ENCODE peak calls at places on chromosome 5, in four cellular contexts. G, Y, M and R are unnamed samples.

GRCh38 chr5:64003966-64004365 is 41.7 kb upstream of the HTR1A start:
- DNase-seq in G (no peak), Y (no peak), M (no peak), R (no peak)

GRCh38 chr5:37891832-37892231 is 52.0 kb upstream of the GDNF start:
- DNase-seq in G (no peak), Y (no peak), M (no peak), R (no peak)

GRCh38 chr5:41908374-41909079 is 4.4 kb downstream of the RIMOC1 start:
- DNase-seq in G (no peak), Y (no peak), M (no peak), R (no peak)

GRCh38 chr5:148436029-148436428 is 52.3 kb downstream of the FBXO38 start:
- DNase-seq in G (no peak), Y (no peak), M (no peak), R (no peak)

GRCh38 chr5:1793966-1794895 is 5.4 kb downstream of the MRPL36 start:
- DNase-seq in G (no peak), Y (no peak), M (no peak), R (no peak)

GRCh38 chr5:98786178-98786853 is 12.9 kb downstream of the RGMB start:
- DNase-seq in G (no peak), Y (no peak), M (no peak), R (no peak)

GRCh38 chr5:95857185-95857945 is 34.8 kb upstream of the GLRX start:
- DNase-seq in G (no peak), Y (peak), M (no peak), R (no peak)

GRCh38 chr5:95823738-95824609 is 1.4 kb upstream of the GLRX start:
- DNase-seq in G (no peak), Y (peak), M (no peak), R (no peak)

GRCh38 chr5:110288766-110289165 is 437.7 kb downstream of the TMEM232 start:
- DNase-seq in G (no peak), Y (no peak), M (no peak), R (no peak)

GRCh38 chr5:137753227-137753985 is 757 bp downstream of the HNRNPA0 start:
- DNase-seq in G (no peak), Y (peak), M (no peak), R (peak)

GRCh38 chr5:160516696-160517530 is 95.3 kb downstream of the PTTG1 start:
- DNase-seq in G (no peak), Y (no peak), M (no peak), R (no peak)

GRCh38 chr5:141878771-141879759 is 855 bp upstream of the PCDH1 start:
- DNase-seq in G (peak), Y (peak), M (peak), R (peak)

GRCh38 chr5:65924366-65925093 is 1.8 kb upstream of the ERBIN start:
- DNase-seq in G (no peak), Y (no peak), M (peak), R (no peak)

GRCh38 chr5:158979749-158980521 is 119.8 kb downstream of the EBF1 start:
- DNase-seq in G (peak), Y (peak), M (no peak), R (no peak)

GRCh38 chr5:78399115-78399514 is 38.7 kb downstream of the SCAMP1 start:
- DNase-seq in G (no peak), Y (no peak), M (no peak), R (no peak)

GRCh38 chr5:6634327-6634713 is 1.1 kb downstream of the SRD5A1 start:
- DNase-seq in G (no peak), Y (no peak), M (peak), R (peak)

GRCh38 chr5:80763211-80763610 is 108.4 kb upstream of the DHFR start:
- DNase-seq in G (no peak), Y (no peak), M (no peak), R (no peak)

GRCh38 chr5:158908690-158909325 is 190.9 kb downstream of the EBF1 start:
- DNase-seq in G (no peak), Y (no peak), M (no peak), R (no peak)

GRCh38 chr5:151214614-151215545 is 9.0 kb downstream of the CCDC69 start:
- DNase-seq in G (no peak), Y (no peak), M (peak), R (peak)

GRCh38 chr5:76807296-76807695 is 11.5 kb upstream of the F2RL1 start:
- DNase-seq in G (no peak), Y (no peak), M (no peak), R (no peak)

GRCh38 chr5:59905217-59905616 is 11.7 kb upstream of the PDE4D start:
- DNase-seq in G (no peak), Y (no peak), M (no peak), R (no peak)

GRCh38 chr5:142713151-142713706 is 27.3 kb upstream of the FGF1 start:
- DNase-seq in G (peak), Y (peak), M (peak), R (peak)

GRCh38 chr5:72695659-72696058 is 120.8 kb upstream of the TNPO1 start:
- DNase-seq in G (no peak), Y (no peak), M (no peak), R (no peak)

GRCh38 chr5:57698785-57699184 is 216.2 kb upstream of the ACTBL2 start:
- DNase-seq in G (no peak), Y (no peak), M (no peak), R (no peak)

GRCh38 chr5:76331139-76331538 is 71.9 kb upstream of the IQGAP2 start:
- DNase-seq in G (no peak), Y (no peak), M (no peak), R (no peak)

GRCh38 chr5:1285883-1286291 is 9.0 kb downstream of the TERT start:
- DNase-seq in G (no peak), Y (no peak), M (no peak), R (peak)